ENCODE peak calls at places on chromosomes 5 and 9, in five cellular contexts. J is CD8-positive, alpha-beta memory T cell; Y is endodermal cell; N is mammary epithelial cell; X is right atrium auricular region. I is an unnamed sample.

GRCh38 chr5:154129013-154129412 is 61.5 kb upstream of the GALNT10 start:
- DNase-seq in N (no peak), X (no peak), Y (no peak), J (no peak), I (no peak)

GRCh38 chr5:93621340-93621872 is 38.4 kb downstream of the NR2F1 start:
- DNase-seq in Y (peak; percentile 89), J (no peak), X (no peak), N (peak; percentile 13), I (no peak)

GRCh38 chr5:126370796-126371718 is 52.2 kb upstream of the GRAMD2B start:
- DNase-seq in Y (peak; percentile 61), J (no peak), N (peak; percentile 72), X (no peak), I (no peak)

GRCh38 chr9:18793122-18793521 is 239.9 kb downstream of the SAXO1 start:
- DNase-seq in J (no peak), Y (no peak), X (no peak), N (no peak), I (no peak)

GRCh38 chr5:97365918-97366317 is 182.9 kb upstream of the RIOK2 start:
- DNase-seq in N (no peak), Y (no peak), X (no peak), J (no peak), I (no peak)

GRCh38 chr5:50711280-50711679 is 44.8 kb downstream of the PARP8 start:
- DNase-seq in J (peak; percentile 72), N (no peak), Y (no peak), X (no peak), I (peak; percentile 72)

GRCh38 chr5:59091965-59092364 is 509.1 kb downstream of the RAB3C start:
- DNase-seq in N (no peak), X (no peak), Y (no peak), J (no peak), I (no peak)

GRCh38 chr5:82804151-82804690 is 273.0 kb downstream of the TMEM167A start:
- DNase-seq in Y (no peak), N (no peak), J (no peak), X (no peak), I (no peak)

GRCh38 chr9:130072515-130073235 is 19.0 kb downstream of the GPR107 start:
- DNase-seq in J (no peak), Y (no peak), X (no peak), N (no peak), I (no peak)

GRCh38 chr9:76846307-76846706 is 59.6 kb downstream of the PRUNE2 start:
- DNase-seq in Y (no peak), X (no peak), J (no peak), N (no peak), I (no peak)

GRCh38 chr5:31096238-31096865 is 97.1 kb upstream of the CDH6 start:
- DNase-seq in N (no peak), Y (no peak), J (no peak), X (no peak), I (no peak)

GRCh38 chr5:146624179-146624578 is 108.2 kb upstream of the GPR151 start:
- DNase-seq in N (no peak), X (no peak), Y (no peak), J (no peak), I (no peak)

GRCh38 chr5:120465281-120465961 is 1.3 kb downstream of the PRR16 start:
- DNase-seq in X (no peak), J (no peak), N (peak; percentile 42), Y (peak; percentile 90), I (no peak)

GRCh38 chr5:163915481-163915961 is 410.1 kb downstream of the MAT2B start:
- DNase-seq in N (no peak), J (no peak), X (no peak), Y (no peak), I (no peak)

GRCh38 chr9:105359899-105360298 is 87.9 kb upstream of the FSD1L start:
- DNase-seq in X (no peak), J (no peak), Y (no peak), N (peak; percentile 81), I (no peak)

GRCh38 chr9:5568868-5569267 is 58.5 kb downstream of the PDCD1LG2 start:
- DNase-seq in N (no peak), J (no peak), Y (no peak), X (no peak), I (no peak)

GRCh38 chr9:93080406-93080805 is 15.6 kb upstream of the CARD19 start:
- DNase-seq in J (no peak), Y (peak; percentile 28), X (no peak), N (no peak), I (no peak)

GRCh38 chr5:4941957-4942830 is 197.9 kb upstream of the ADAMTS16 start:
- DNase-seq in X (no peak), Y (peak; percentile 86), J (no peak), N (no peak), I (no peak)

GRCh38 chr5:73948720-73949119 is 322.7 kb downstream of the ARHGEF28 start:
- DNase-seq in N (peak; percentile 44), X (no peak), J (no peak), Y (no peak), I (no peak)

GRCh38 chr5:669111-669841 is 23.9 kb downstream of the TPPP start:
- DNase-seq in Y (peak; percentile 88), X (no peak), N (no peak), J (no peak), I (peak; percentile 45)

GRCh38 chr5:3200356-3200755 is 395.3 kb upstream of the IRX1 start:
- DNase-seq in X (no peak), J (no peak), N (no peak), Y (no peak), I (no peak)

GRCh38 chr9:127572961-127573727 is 38.9 kb upstream of the STXBP1 start:
- DNase-seq in X (no peak), N (no peak), Y (no peak), J (no peak), I (no peak)

GRCh38 chr9:70502690-70503089 is 88.2 kb upstream of the KLF9 start:
- DNase-seq in N (no peak), Y (no peak), J (no peak), X (no peak), I (no peak)

GRCh38 chr9:109454601-109455155 is 43.4 kb downstream of the PTPN3 start:
- DNase-seq in Y (no peak), X (no peak), J (no peak), N (no peak), I (no peak)

GRCh38 chr5:78009937-78010527 is 233.9 kb upstream of the TBCA start:
- DNase-seq in N (no peak), J (no peak), X (no peak), Y (no peak), I (no peak)

GRCh38 chr5:134566741-134567221 is 41.3 kb downstream of the JADE2 start:
- DNase-seq in X (no peak), N (no peak), J (no peak), Y (no peak), I (no peak)

GRCh38 chr9:96418920-96419690 is 935 bp upstream of the ZNF367 start:
- DNase-seq in N (peak; percentile 68), X (peak; percentile 72), Y (peak; percentile 82), J (peak; percentile 62), I (no peak)

DNA sequence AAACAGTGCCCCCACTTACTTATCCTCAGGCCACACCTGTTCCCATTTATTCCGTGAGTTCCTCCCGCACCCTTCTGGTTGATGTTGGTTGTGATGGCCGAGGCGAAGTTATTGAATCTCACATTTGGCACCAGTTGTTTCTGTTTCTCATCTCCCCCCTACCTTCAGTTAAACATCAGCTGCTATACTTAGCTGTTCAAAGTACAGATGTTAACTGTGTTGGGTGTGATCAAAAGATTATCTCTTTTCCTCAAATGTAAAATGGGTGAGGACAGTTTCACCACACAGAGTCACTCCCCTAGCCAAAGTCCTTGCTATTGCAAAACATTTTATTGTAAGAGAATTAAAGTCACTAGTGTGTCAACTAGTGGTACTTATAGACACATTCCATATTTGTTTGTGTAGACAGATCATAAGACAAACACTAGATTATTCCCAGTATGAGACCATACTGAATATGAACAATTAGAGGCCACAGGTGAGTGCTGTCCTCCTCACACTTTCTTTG is 43.2 kb upstream of the PRSS3 start:
- DNase-seq in N (no peak), Y (no peak), X (no peak), J (no peak), I (no peak)
- H3K4me3 ChIP-seq in N (no peak overlapping the region), Y (no peak overlapping the region), X (no peak overlapping the region), J (no peak overlapping the region), I (no peak overlapping the region)

GRCh38 chr9:26925609-26926008 is 21.4 kb downstream of the PLAA start:
- DNase-seq in J (no peak), N (no peak), X (no peak), Y (no peak), I (no peak)

DNA sequence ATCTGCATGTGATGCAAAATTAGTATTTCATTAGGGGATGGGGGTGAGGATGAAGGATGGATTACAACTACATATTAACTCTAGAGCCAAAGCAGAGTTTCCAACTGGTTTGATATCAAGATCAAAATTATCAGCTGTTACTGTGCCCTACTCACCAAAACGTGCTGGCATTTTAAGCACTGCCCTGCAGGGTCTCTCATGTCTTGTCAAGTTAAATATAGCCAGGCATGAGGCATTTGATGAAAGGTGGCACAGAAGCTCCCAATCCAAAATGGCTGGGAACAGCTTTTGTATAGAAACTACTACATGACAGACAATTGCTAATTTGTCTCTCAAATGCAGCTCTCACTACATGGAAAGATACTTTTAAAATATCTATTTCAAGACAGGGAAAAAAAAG is 27.1 kb upstream of the CAAP1 start:
- DNase-seq in X (no peak), J (no peak), N (no peak), Y (no peak), I (no peak)
- H3K36me3 ChIP-seq in X (peaks cover 48% of the 10 kb centered on the region), J (peaks cover 47% of the 10 kb centered on the region), N (peaks cover 46% of the 10 kb centered on the region), Y (peaks cover 92% of the 10 kb centered on the region), I (peaks cover 35% of the 10 kb centered on the region)

GRCh38 chr9:117782931-117783788 is 79.0 kb downstream of the TLR4 start:
- DNase-seq in X (peak; percentile 79), J (peak; percentile 56), Y (peak; percentile 92), N (peak; percentile 71), I (peak; percentile 59)

GRCh38 chr9:117783828-117784227 is 79.6 kb downstream of the TLR4 start:
- DNase-seq in N (no peak), Y (no peak), J (peak; percentile 45), X (no peak), I (no peak)

GRCh38 chr9:117779760-117780159 is 75.6 kb downstream of the TLR4 start:
- DNase-seq in X (no peak), J (no peak), Y (peak; percentile 55), N (no peak), I (no peak)

GRCh38 chr9:117784996-117785395 is 80.8 kb downstream of the TLR4 start:
- DNase-seq in N (no peak), Y (no peak), X (no peak), J (no peak), I (no peak)
- H3K9me3 ChIP-seq in N (no peaks in the 10 kb centered on the region), Y (no peaks in the 10 kb centered on the region), X (no peaks in the 10 kb centered on the region), J (no peaks in the 10 kb centered on the region), I (no peaks in the 10 kb centered on the region)

DNA sequence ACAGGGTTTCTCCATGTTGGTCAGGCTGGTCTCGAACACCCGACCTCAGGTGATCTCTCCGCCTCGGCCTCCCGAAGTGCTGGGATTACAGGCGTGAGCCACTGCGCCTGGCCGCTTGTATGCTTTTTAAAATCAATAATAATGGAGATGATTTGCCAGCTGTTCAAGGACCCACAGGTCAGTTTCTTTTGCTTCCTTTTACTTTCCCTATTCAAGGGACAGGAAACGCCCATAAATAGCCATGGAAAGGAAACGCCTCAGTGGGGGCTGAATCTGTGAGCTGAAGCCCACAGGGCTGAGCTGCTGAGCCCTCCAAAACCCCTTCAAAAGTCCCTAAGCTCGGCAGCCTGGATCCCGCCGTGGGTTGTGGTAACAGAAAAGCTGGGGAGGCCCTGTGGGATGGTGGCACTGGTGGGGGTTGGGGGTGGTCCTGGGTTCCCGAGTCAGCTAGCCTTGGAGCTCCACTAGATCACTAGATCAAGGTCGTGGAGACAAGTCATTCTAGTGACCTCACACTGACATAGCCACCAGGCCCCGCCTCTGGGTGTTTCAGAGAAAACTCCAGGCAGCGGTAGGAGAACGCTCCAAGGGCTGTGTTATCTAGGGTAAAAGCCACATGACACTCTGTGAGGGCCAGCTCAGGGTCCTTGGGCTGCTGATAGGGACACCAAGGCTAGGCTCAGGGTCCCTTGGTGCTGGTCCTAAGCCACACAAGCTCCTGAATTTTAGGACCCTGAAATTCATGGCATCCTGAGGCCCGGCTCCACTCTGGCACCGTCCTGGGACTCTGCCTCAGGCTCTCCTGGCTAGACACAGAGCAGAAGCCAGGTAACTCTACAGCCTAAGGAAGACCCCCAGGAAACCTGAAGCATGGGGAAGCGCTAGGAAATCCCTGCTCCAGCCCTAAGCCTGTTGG is 18.0 kb upstream of the DUSP1 start:
- DNase-seq in N (no peak), Y (peak; percentile 79), X (peak; percentile 83), J (no peak), I (no peak)
- H3K4me3 ChIP-seq in N (no peak overlapping the region), Y (no peak overlapping the region), X (no peak overlapping the region), J (no peak overlapping the region), I (no peak overlapping the region)

I was measured in naive thymus-derived CD4-positive, alpha-beta T cell.